ENCODE peak calls at places on chromosomes 11 and 22, in nine cellular contexts. P is osteoblast; U is colonic mucosa; E is breast epithelium; F is mammary epithelial cell; Z is A549; M is CD4-positive, CD25-positive, alpha-beta regulatory T cell; T is GM23248; Y is suprapubic skin. S is an unnamed sample.

GRCh38 chr22:19980766-19981165 is 35.9 kb downstream of the ARVCF start:
- DNase-seq in P (peak; percentile 68), U (no peak), E (no peak), F (no peak), Z (no peak), M (no peak), T (no peak), Y (no peak), S (no peak)

GRCh38 chr22:49934891-49935557 is 16.6 kb downstream of the CRELD2 start:
- DNase-seq in P (peak; percentile 95), U (peak; percentile 90), E (peak; percentile 81), F (no peak), Z (no peak), M (peak; percentile 73), T (peak; percentile 72), Y (no peak), S (peak; percentile 83)

GRCh38 chr11:108672113-108672512 is 7.2 kb downstream of the DDX10 start:
- DNase-seq in P (no peak), U (no peak), E (no peak), F (no peak), Z (no peak), M (no peak), T (peak; percentile 51), Y (no peak), S (peak; percentile 91)

GRCh38 chr11:2955896-2956476 is 26.8 kb upstream of the PHLDA2 start:
- DNase-seq in P (no peak), U (no peak), E (no peak), F (no peak), Z (no peak), M (no peak), T (no peak), Y (no peak), S (no peak)

GRCh38 chr11:91188484-91188883 is 965.6 kb upstream of the CHORDC1 start:
- DNase-seq in P (no peak), U (no peak), E (no peak), F (no peak), Z (no peak), M (no peak), T (no peak), Y (no peak), S (no peak)

GRCh38 chr11:67284811-67285540 is 4.1 kb upstream of the ANKRD13D start:
- DNase-seq in P (peak; percentile 62), U (no peak), E (no peak), F (no peak), Z (no peak), M (no peak), T (no peak), Y (no peak), S (no peak)

GRCh38 chr11:94002226-94002625 is 18.9 kb upstream of the HEPHL1 start:
- DNase-seq in P (no peak), U (no peak), E (no peak), F (peak; percentile 75), Z (no peak), M (no peak), T (peak; percentile 66), Y (no peak), S (no peak)

GRCh38 chr11:17014774-17015638 is 792 bp upstream of the PLEKHA7 start:
- DNase-seq in P (peak; percentile 81), U (peak; percentile 69), E (no peak), F (no peak), Z (peak; percentile 86), M (no peak), T (peak; percentile 18), Y (peak; percentile 71), S (peak; percentile 66)

GRCh38 chr11:45383229-45383628 is 97.1 kb upstream of the SYT13 start:
- DNase-seq in P (peak; percentile 89), U (no peak), E (no peak), F (peak; percentile 6), Z (no peak), M (no peak), T (peak; percentile 36), Y (no peak), S (no peak)

GRCh38 chr11:128905345-128906184 is 14.4 kb downstream of the KCNJ5 start:
- DNase-seq in P (peak; percentile 90), U (peak; percentile 68), E (no peak), F (peak; percentile 62), Z (peak; percentile 80), M (peak; percentile 26), T (peak; percentile 63), Y (no peak), S (peak; percentile 54)

GRCh38 chr11:93784935-93785360 is 866 bp downstream of the MED17 start:
- DNase-seq in P (peak; percentile 53), U (no peak), E (no peak), F (no peak), Z (no peak), M (no peak), T (peak; percentile 26), Y (no peak), S (peak; percentile 23)

GRCh38 chr11:80944758-80945157 is 1503.9 kb upstream of the TENM4 start:
- DNase-seq in P (no peak), U (no peak), E (no peak), F (peak; percentile 36), Z (no peak), M (no peak), T (peak; percentile 32), Y (no peak), S (no peak)

GRCh38 chr11:114553642-114554041 is 6.0 kb downstream of the NXPE1 start:
- DNase-seq in P (no peak), U (no peak), E (no peak), F (peak; percentile 17), Z (no peak), M (no peak), T (peak; percentile 56), Y (no peak), S (no peak)

GRCh38 chr11:46055371-46055770 is 65.9 kb downstream of the PHF21A start:
- DNase-seq in P (peak; percentile 22), U (no peak), E (no peak), F (no peak), Z (no peak), M (no peak), T (peak; percentile 82), Y (no peak), S (no peak)

GRCh38 chr11:94664336-94664735 is 97.2 kb downstream of the PIWIL4 start:
- DNase-seq in P (no peak), U (no peak), E (no peak), F (peak; percentile 43), Z (no peak), M (no peak), T (peak; percentile 39), Y (no peak), S (no peak)

GRCh38 chr11:74493816-74494630 is 499 bp upstream of the LIPT2 start:
- DNase-seq in P (peak; percentile 89), U (no peak), E (no peak), F (peak; percentile 94), Z (no peak), M (no peak), T (peak; percentile 91), Y (no peak), S (no peak)

GRCh38 chr11:72353861-72354260 is 80.5 kb downstream of the CLPB start:
- DNase-seq in P (no peak), U (no peak), E (no peak), F (no peak), Z (no peak), M (no peak), T (peak; percentile 30), Y (no peak), S (no peak)

GRCh38 chr11:38274031-38274430 is 1676.0 kb upstream of the RAG2 start:
- DNase-seq in P (no peak), U (no peak), E (no peak), F (peak; percentile 18), Z (no peak), M (no peak), T (peak; percentile 0), Y (no peak), S (no peak)

GRCh38 chr22:39292561-39293074 is 26.8 kb downstream of the RPL3 start:
- DNase-seq in P (peak; percentile 98), U (peak; percentile 90), E (peak; percentile 96), F (peak; percentile 96), Z (peak; percentile 81), M (no peak), T (peak; percentile 95), Y (peak; percentile 93), S (peak; percentile 81)

GRCh38 chr11:59891781-59892181 is 13.2 kb downstream of the OOSP3 start:
- DNase-seq in P (no peak), U (no peak), E (no peak), F (no peak), Z (no peak), M (no peak), T (peak; percentile 10), Y (no peak), S (no peak)

GRCh38 chr11:20026629-20027545 is 133.4 kb downstream of the DBX1 start:
- DNase-seq in P (no peak), U (no peak), E (no peak), F (peak; percentile 84), Z (no peak), M (no peak), T (no peak), Y (no peak), S (peak; percentile 74)
- H3K4me1 ChIP-seq in P (peaks cover 22% of the 10 kb centered on the region), U (no peaks in the 10 kb centered on the region), E (peaks cover 36% of the 10 kb centered on the region), F (peaks cover 67% of the 10 kb centered on the region), Z (peaks cover 78% of the 10 kb centered on the region), M (no peaks in the 10 kb centered on the region), T (peaks cover 10% of the 10 kb centered on the region), Y (peaks cover 18% of the 10 kb centered on the region), S (peaks cover 43% of the 10 kb centered on the region)

GRCh38 chr11:113023228-113023627 is 62.0 kb downstream of the NCAM1 start:
- DNase-seq in P (no peak), U (no peak), E (no peak), F (peak; percentile 61), Z (no peak), M (no peak), T (peak; percentile 45), Y (no peak), S (no peak)
- H3K4me1 ChIP-seq in P (no peaks in the 10 kb centered on the region), U (no peaks in the 10 kb centered on the region), E (no peaks in the 10 kb centered on the region), F (peaks cover 11% of the 10 kb centered on the region), Z (no peaks in the 10 kb centered on the region), M (no peaks in the 10 kb centered on the region), T (peaks cover 16% of the 10 kb centered on the region), Y (no peaks in the 10 kb centered on the region), S (no peaks in the 10 kb centered on the region)

DNA sequence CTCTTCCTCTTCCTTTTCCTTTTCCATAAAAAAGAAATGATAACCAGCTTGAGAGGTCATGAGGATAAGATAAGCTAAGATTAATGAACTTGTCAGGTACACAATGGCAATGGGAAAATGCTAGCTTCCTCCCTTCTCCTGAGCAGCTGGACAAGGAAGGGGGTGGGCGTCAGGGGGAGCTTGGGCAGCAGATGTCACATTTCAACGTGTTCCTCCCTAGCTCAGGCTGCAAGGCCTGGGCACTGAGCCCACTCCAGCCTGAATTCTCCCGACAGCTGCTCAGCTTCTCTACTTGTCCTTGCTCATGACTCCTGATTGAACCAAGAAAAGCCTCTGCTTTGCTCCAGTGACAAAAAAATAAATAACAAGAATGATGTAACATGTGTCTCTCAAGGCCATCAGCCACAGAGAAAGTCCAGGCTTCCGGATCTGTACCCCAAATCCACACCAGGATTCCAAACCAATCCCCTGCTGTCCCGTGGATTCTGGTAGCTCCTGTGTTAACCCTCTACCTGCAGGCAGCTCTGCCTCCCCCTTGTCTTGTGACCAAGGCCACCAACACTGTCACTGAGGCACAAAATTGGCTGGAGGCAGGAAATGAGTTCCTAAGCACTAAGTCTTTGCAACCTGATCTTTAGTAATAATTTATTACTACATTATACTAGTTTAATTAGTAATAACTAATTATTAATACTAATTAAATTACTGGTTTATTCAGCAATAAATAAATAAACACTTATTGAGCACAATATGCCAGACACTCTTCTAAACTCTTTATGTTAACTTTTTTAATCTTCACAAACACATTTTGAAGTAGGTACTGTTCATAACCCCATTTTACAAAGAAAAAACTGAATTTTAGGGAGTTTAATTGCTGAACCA is 146.5 kb downstream of the CCDC34 start:
- DNase-seq in P (peak; percentile 50), U (peak; percentile 27), E (no peak), F (no peak), Z (no peak), M (no peak), T (peak; percentile 43), Y (no peak), S (no peak)
- H3K4me1 ChIP-seq in P (peaks cover 49% of the 10 kb centered on the region), U (no peaks in the 10 kb centered on the region), E (no peaks in the 10 kb centered on the region), F (peaks cover 22% of the 10 kb centered on the region), Z (peaks cover 61% of the 10 kb centered on the region), M (no peaks in the 10 kb centered on the region), T (peaks cover 72% of the 10 kb centered on the region), Y (peaks cover 38% of the 10 kb centered on the region), S (peaks cover 23% of the 10 kb centered on the region)

GRCh38 chr22:40419718-40420117 is 49.3 kb downstream of the SGSM3 start:
- DNase-seq in P (peak; percentile 14), U (no peak), E (peak; percentile 12), F (no peak), Z (no peak), M (no peak), T (no peak), Y (no peak), S (no peak)
- H3K4me1 ChIP-seq in P (no peaks in the 10 kb centered on the region), U (no peaks in the 10 kb centered on the region), E (no peaks in the 10 kb centered on the region), F (peaks cover 5% of the 10 kb centered on the region), Z (no peaks in the 10 kb centered on the region), M (peaks cover 19% of the 10 kb centered on the region), T (no peaks in the 10 kb centered on the region), Y (peaks cover 24% of the 10 kb centered on the region), S (no peaks in the 10 kb centered on the region)

S was measured in HAP-1.